ENCODE peak calls at places on chromosome 11, in seven cellular contexts. D, G, Z, U, P, T and E are unnamed samples.

GRCh38 chr11:37503411-37504065 is 905.5 kb upstream of the RAG2 start:
- DNase-seq in T (no peak), G (no peak), P (no peak), U (peak), D (no peak), Z (no peak), E (no peak)

GRCh38 chr11:109012996-109013395 is 348.1 kb downstream of the DDX10 start:
- DNase-seq in G (no peak), D (no peak), Z (no peak), T (no peak), U (no peak), P (no peak), E (no peak)

GRCh38 chr11:102214623-102215022 is 102.7 kb upstream of the BIRC3 start:
- DNase-seq in T (no peak), D (no peak), U (no peak), Z (no peak), G (no peak), P (no peak), E (no peak)

GRCh38 chr11:134069426-134069921 is 602 bp downstream of the JAM3 start:
- DNase-seq in U (no peak), T (no peak), G (peak), Z (no peak), P (no peak), D (peak), E (peak)

GRCh38 chr11:27934830-27935145 is 173.2 kb downstream of the KIF18A start:
- DNase-seq in T (peak), Z (no peak), P (peak), D (peak), U (peak), G (no peak), E (no peak)

GRCh38 chr11:30424336-30424735 is 101.4 kb downstream of the ARL14EP start:
- DNase-seq in T (no peak), U (no peak), G (no peak), D (no peak), Z (no peak), P (no peak), E (no peak)

GRCh38 chr11:123707606-123708205 is 33.8 kb downstream of the ZNF202 start:
- DNase-seq in Z (peak), P (peak), D (peak), T (peak), G (peak), U (peak), E (peak)

GRCh38 chr11:78889698-78890097 is 315.0 kb upstream of the NARS2 start:
- DNase-seq in U (no peak), G (no peak), T (no peak), P (no peak), D (no peak), Z (no peak), E (no peak)

GRCh38 chr11:13229136-13229535 is 48.5 kb upstream of the BMAL1 start:
- DNase-seq in D (no peak), P (no peak), G (no peak), Z (no peak), T (no peak), U (no peak), E (no peak)

GRCh38 chr11:3049430-3050243 is 7.6 kb downstream of the CARS1 start:
- DNase-seq in G (peak), Z (peak), T (peak), D (peak), U (peak), P (peak), E (no peak)

GRCh38 chr11:61910473-61911123 is 6.8 kb downstream of the RAB3IL1 start:
- DNase-seq in Z (no peak), T (no peak), P (no peak), U (no peak), G (no peak), D (no peak), E (no peak)

GRCh38 chr11:102241026-102241425 is 76.3 kb upstream of the BIRC3 start:
- DNase-seq in Z (no peak), D (peak), P (no peak), U (no peak), T (no peak), G (no peak), E (no peak)

GRCh38 chr11:84645988-84646689 is 981.0 kb downstream of the DLG2 start:
- DNase-seq in D (no peak), U (no peak), T (no peak), G (no peak), P (no peak), Z (no peak), E (no peak)

GRCh38 chr11:73218106-73218829 is at the start of gene P2RY2:
- DNase-seq in G (no peak), D (no peak), P (peak), T (no peak), U (peak), Z (peak), E (peak)

GRCh38 chr11:14417186-14417585 is 58.2 kb upstream of the RRAS2 start:
- DNase-seq in U (no peak), G (no peak), T (no peak), P (no peak), D (peak), Z (no peak), E (no peak)

GRCh38 chr11:12769834-12770345 is 95.7 kb downstream of the TEAD1 start:
- DNase-seq in P (peak), Z (no peak), U (peak), G (no peak), T (peak), D (peak), E (no peak)

GRCh38 chr11:43580735-43581369 is 99.7 kb upstream of the HSD17B12 start:
- DNase-seq in P (no peak), D (peak), U (no peak), T (no peak), G (no peak), Z (no peak), E (no peak)

GRCh38 chr11:78072455-78072854 is 7.2 kb downstream of the NDUFC2 start:
- DNase-seq in Z (no peak), U (no peak), T (no peak), P (no peak), G (no peak), D (no peak), E (no peak)

GRCh38 chr11:72240461-72241289 is 3.3 kb downstream of the PHOX2A start:
- DNase-seq in T (no peak), D (no peak), P (no peak), U (no peak), Z (no peak), G (no peak), E (no peak)

GRCh38 chr11:47399860-47400812 is 8.3 kb upstream of the SLC39A13 start:
- DNase-seq in D (no peak), P (no peak), T (no peak), G (no peak), U (no peak), Z (no peak), E (no peak)

DNA sequence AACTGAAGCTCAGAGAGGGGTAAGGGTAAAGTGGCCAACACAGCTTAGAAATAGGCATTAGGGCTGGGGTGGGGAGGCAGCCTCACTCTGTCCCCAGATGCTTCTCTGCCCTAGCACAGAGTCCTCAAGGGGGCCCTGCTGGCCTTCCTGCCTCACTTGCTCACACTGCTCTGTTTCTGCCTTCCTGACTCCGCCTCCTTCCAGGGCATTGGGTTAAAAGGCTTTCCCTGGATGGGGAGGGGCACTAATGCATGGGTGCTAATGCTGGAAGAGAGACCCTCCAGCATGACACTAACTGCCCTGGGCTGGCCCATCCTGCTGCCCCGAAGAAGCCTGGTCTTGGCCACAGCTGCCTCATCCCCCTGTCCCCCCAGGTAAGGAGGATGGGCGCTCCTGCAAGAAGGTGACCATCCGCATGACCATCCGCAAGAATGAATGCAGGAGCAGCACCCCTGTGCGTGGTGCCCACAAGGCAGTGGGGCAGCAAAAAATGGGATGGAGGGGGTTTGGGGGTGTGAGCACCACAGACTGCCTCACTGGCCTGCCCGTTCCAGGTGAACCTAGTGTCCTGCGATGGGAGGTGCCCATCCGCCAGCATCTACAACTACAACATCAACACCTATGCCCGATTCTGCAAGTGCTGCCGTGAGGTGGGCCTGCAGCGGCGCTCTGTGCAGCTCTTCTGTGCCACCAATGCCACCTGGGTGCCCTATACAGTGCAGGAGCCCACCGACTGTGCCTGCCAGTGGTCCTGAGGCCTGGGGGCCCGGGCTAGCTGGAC is 74.0 kb upstream of the MYOD1 start:
- DNase-seq in D (no peak), G (no peak), Z (no peak), U (no peak), T (no peak), P (no peak), E (no peak)
- TF ChIP-seq CTCF in D (no peak), G (no peak), Z (no peak), U (no peak), T (no peak), P (no peak), E (no peak)

DNA sequence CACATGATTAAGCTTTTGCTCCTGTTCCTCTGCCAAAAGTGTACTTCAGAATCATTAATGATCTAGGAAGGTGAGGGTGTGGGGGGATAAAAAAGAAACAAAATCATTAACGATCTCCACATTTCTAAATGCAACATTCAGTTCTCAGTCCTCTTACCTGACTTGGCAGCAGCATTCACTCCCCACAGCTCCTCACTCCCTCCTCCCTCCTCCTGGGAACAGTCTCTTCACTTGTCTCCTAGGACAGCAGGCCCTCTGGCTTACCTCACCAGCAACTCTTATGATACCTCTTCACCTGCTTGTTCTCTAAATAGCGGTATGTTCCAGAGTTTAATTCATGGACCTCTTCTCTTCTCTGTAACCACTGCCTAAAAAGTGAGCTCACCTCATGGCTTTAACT is 56.5 kb upstream of the APOA1 start:
- DNase-seq in T (no peak), U (no peak), Z (no peak), D (no peak), G (no peak), P (no peak), E (no peak)
- TF ChIP-seq CTCF in T (no peak), U (no peak), Z (no peak), D (no peak), G (no peak), P (no peak), E (no peak)

GRCh38 chr11:86632499-86633269 is 39.7 kb downstream of the ME3 start:
- DNase-seq in Z (no peak), G (no peak), U (peak), P (peak), T (peak), D (peak), E (no peak)
- TF ChIP-seq CTCF in Z (no peak), G (no peak), U (peak), P (no peak), T (peak), D (no peak), E (no peak)

GRCh38 chr11:130623909-130624668 is 175.6 kb downstream of the ADAMTS15 start:
- DNase-seq in D (peak), T (no peak), P (no peak), U (no peak), G (no peak), Z (no peak), E (no peak)
- TF ChIP-seq CTCF in D (no peak), T (no peak), P (no peak), U (no peak), G (no peak), Z (no peak), E (no peak)